ENCODE peak calls at places on chromosomes 7 and 10, in eight cellular contexts. F is Panc1, P is left ventricle myocardium inferior, V is lung, G is lower lobe of right lung, S is SK-N-SH, C is keratinocyte, E is IMR-90. U is an unnamed sample.

GRCh38 chr7:121623130-121623872 is 227.2 kb upstream of the FAM3C start:
- DNase-seq in V (no peak), S (no peak), P (no peak), C (no peak), F (no peak), G (no peak), E (no peak), U (no peak)

GRCh38 chr7:32890010-32890552 is 1.5 kb downstream of the KBTBD2 start:
- DNase-seq in S (no peak), F (no peak), V (no peak), G (no peak), C (no peak), P (no peak), E (peak), U (no peak)

GRCh38 chr7:100632951-100633717 is 8.2 kb downstream of the TFR2 start:
- DNase-seq in S (peak), G (peak), E (peak), F (no peak), P (no peak), C (no peak), V (peak), U (no peak)

GRCh38 chr10:132335189-132336063 is 3.4 kb downstream of the LRRC27 start:
- DNase-seq in S (no peak), P (no peak), G (peak), V (peak), E (no peak), F (no peak), C (no peak), U (no peak)

GRCh38 chr7:1819258-1819841 is 149.3 kb downstream of the ELFN1 start:
- DNase-seq in F (no peak), S (no peak), G (peak), C (no peak), P (no peak), V (no peak), E (no peak), U (no peak)

GRCh38 chr10:6086375-6087233 is 2.2 kb upstream of the RBM17 start:
- DNase-seq in G (peak), F (peak), P (peak), C (peak), S (peak), V (peak), E (peak), U (peak)

GRCh38 chr7:79063019-79063698 is 390.3 kb downstream of the MAGI2 start:
- DNase-seq in C (no peak), E (peak), P (no peak), V (no peak), S (peak), G (no peak), F (no peak), U (no peak)

GRCh38 chr7:94787285-94787684 is 120.1 kb upstream of the PPP1R9A start:
- DNase-seq in S (no peak), G (no peak), C (no peak), F (no peak), P (no peak), V (no peak), E (no peak), U (no peak)

GRCh38 chr10:3668276-3668960 is 116.6 kb downstream of the KLF6 start:
- DNase-seq in F (no peak), P (no peak), S (no peak), G (peak), V (peak), E (peak), C (peak), U (peak)

GRCh38 chr10:24617771-24618396 is 105.8 kb downstream of the ARHGAP21 start:
- DNase-seq in F (peak), V (no peak), G (peak), S (peak), P (peak), E (peak), C (no peak), U (no peak)

GRCh38 chr10:43089519-43089918 is 12.7 kb downstream of the RET start:
- DNase-seq in C (no peak), V (no peak), E (no peak), F (no peak), G (no peak), S (no peak), P (no peak), U (no peak)

GRCh38 chr7:33109758-33110238 is 594 bp upstream of the RP9 start:
- DNase-seq in C (no peak), G (no peak), P (no peak), S (peak), V (no peak), F (no peak), E (peak), U (no peak)

GRCh38 chr7:34709771-34710170 is 51.8 kb downstream of the NPSR1 start:
- DNase-seq in V (no peak), F (no peak), S (no peak), G (no peak), P (no peak), E (no peak), C (no peak), U (no peak)

GRCh38 chr10:86285136-86285790 is 81.3 kb downstream of the GRID1 start:
- DNase-seq in C (no peak), V (peak), E (no peak), F (no peak), P (no peak), S (peak), G (no peak), U (no peak)

GRCh38 chr7:16421333-16422099 is at the start of gene CRPPA:
- DNase-seq in F (no peak), G (peak), C (peak), V (no peak), E (peak), S (peak), P (peak), U (no peak)

GRCh38 chr10:117480097-117480496 is 62.4 kb upstream of the EMX2 start:
- DNase-seq in P (no peak), F (no peak), S (no peak), V (no peak), E (no peak), G (no peak), C (no peak), U (no peak)

GRCh38 chr10:117477241-117477947 is 65.2 kb upstream of the EMX2 start:
- DNase-seq in S (no peak), G (no peak), V (no peak), F (no peak), P (no peak), E (no peak), C (no peak), U (no peak)

GRCh38 chr10:117476716-117477115 is 65.8 kb upstream of the EMX2 start:
- DNase-seq in S (no peak), V (no peak), C (no peak), P (no peak), E (no peak), G (no peak), F (no peak), U (no peak)

GRCh38 chr10:117476281-117476680 is 66.3 kb upstream of the EMX2 start:
- DNase-seq in F (no peak), E (no peak), P (no peak), G (no peak), S (no peak), C (no peak), V (no peak), U (no peak)

DNA sequence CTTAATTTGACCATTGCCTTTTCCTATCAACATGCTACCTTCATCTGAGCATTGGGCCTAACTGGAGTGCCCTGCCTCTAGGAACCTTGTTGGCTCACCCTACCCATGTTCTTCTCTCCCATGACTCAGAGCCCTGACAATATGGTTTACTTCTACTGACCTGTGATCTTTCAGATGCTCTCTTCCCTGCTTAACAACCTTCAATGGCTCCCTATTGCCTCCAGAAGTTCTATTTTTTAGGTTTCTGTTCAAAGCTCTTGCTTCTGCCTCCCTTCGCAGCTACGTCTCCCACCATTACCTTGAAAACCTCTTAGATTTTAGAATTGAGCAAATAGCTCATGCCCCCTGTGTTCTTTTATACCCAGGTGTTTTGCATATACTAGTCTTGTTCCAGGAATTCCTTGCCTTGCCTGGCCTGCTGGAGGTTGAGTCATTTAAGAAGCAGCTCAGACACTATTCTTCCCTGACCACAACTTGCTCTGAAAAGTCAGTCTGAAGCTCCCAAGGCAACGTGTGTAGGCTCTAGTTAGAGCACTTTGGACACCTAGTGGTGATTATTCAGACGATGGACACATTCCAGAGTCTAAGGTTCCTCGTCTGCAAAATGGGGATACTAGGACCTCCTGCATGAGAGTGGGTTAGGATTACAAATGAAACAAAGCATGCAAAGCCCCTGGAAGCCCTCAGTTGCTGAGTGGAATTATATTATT is 64.4 kb upstream of the EMX2 start:
- DNase-seq in G (no peak), V (no peak), P (no peak), F (peak), E (peak), S (no peak), C (peak), U (peak)
- TF ChIP-seq CTCF in G (no peak), V (no peak), P (peak), F (peak), E (no peak), S (no peak), C (peak), U (peak)

DNA sequence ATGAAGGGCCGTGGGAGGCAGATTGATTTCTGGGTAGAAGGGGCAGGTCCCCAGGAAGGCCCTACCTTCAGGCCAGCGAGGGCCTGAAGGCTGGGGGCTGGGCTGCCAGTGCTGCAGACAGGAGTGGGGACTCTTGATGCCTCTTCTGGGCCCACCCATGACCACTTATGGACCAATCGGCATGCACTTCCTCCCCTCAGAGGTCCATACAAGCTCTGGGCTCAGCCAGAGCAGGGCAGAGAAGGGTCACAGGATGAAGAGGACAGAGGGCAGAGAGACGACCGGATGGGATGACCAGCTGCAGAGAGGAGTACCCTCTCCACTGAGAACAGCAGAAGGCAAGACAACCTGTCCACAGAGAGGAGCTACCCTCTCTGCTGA is 120.1 kb downstream of the DYNC2I1 start:
- DNase-seq in S (no peak), F (no peak), E (no peak), G (no peak), P (no peak), V (no peak), C (no peak), U (no peak)
- H3K4me3 ChIP-seq in S (no peak), F (no peak), E (no peak), G (peak), P (peak), V (no peak), C (no peak), U (peak)

DNA sequence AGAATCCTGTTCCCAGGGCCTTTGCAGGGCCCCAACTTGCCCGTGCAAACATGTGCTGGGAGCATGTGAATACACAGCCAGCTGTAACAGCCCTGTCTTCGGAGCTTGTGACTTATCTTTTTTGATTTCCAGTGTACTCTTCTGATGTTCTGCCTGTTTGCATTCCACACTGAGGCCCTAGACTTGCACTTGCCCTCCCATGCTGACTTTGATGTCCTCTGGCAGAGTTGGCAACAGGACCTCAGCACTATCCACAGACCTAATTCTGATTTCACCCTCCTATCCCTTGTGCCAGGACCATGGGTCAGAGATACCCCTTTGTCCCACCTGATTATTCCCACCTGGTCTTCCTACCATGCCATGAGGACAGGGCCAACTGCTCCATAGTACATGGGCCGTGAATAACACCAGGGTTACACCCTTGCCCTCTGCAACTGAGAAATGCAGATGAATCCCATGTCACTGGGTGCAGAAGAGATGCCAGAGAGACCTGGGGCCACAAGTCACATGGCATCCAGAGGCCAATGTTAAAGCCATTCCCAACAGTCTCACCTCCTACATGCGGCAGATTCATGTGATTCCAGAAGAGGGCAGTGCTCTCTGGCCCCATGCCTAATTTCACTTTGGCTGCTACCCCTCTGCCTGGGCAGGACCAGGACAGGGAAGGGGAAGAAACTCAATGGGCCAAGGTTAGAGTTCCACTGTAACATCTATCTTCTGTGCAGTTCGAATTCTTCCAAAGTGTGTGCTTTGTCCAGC is 43.0 kb downstream of the SCRN1 start:
- DNase-seq in E (no peak), G (no peak), C (no peak), S (peak), V (peak), P (peak), F (no peak), U (no peak)
- TF ChIP-seq CTCF in E (peak), G (peak), C (peak), S (peak), V (peak), P (peak), F (peak), U (peak)

GRCh38 chr7:47739301-47739870 is 157.5 kb upstream of the TNS3 start:
- DNase-seq in V (no peak), S (no peak), P (no peak), C (no peak), G (no peak), F (no peak), E (no peak), U (no peak)
- H3K4me3 ChIP-seq in V (no peak), S (no peak), P (no peak), C (no peak), G (no peak), F (no peak), E (no peak), U (no peak)

U was measured in AG04449.